ENCODE peak calls at places on chromosomes 4 and X, in six cellular contexts. Y is Peyer's patch, G is adrenal gland, S is IMR-90, A is HCT116, H is A549. V is an unnamed sample.

GRCh38 chr4:8523175-8523574 is 57.0 kb upstream of the GPR78 start:
- DNase-seq in Y (no peak), G (no peak), S (no peak), A (no peak), H (no peak), V (no peak)

GRCh38 chr4:1990348-1990645 is 18.5 kb downstream of the NELFA start:
- DNase-seq in Y (no peak), G (no peak), S (no peak), A (no peak), H (no peak), V (no peak)

GRCh38 chr4:6277935-6278800 is 8.5 kb downstream of the WFS1 start:
- DNase-seq in Y (no peak), G (no peak), S (peak), A (no peak), H (no peak), V (no peak)

GRCh38 chr4:77880784-77881183 is 18.2 kb downstream of the MRPL1 start:
- DNase-seq in Y (no peak), G (no peak), S (no peak), A (no peak), H (no peak), V (no peak)

GRCh38 chrX:96650023-96650422 is 34.6 kb upstream of the DIAPH2 start:
- DNase-seq in Y (no peak), G (no peak), S (no peak), A (no peak), H (no peak), V (no peak)

GRCh38 chr4:7942019-7942556 is 2.4 kb upstream of the AFAP1 start:
- DNase-seq in Y (no peak), G (no peak), S (no peak), A (no peak), H (no peak), V (no peak)

GRCh38 chr4:39151120-39151713 is 31.1 kb upstream of the WDR19 start:
- DNase-seq in Y (no peak), G (no peak), S (peak), A (no peak), H (no peak), V (no peak)

GRCh38 chr4:64594723-64595122 is 185.5 kb upstream of the TECRL start:
- DNase-seq in Y (no peak), G (no peak), S (no peak), A (no peak), H (no peak), V (no peak)

GRCh38 chr4:157220026-157220881 is at the start of gene GRIA2:
- DNase-seq in Y (peak), G (peak), S (peak), A (no peak), H (peak), V (peak)

GRCh38 chrX:109826954-109827708 is 94.1 kb upstream of the ACSL4 start:
- DNase-seq in Y (no peak), G (peak), S (peak), A (no peak), H (peak), V (no peak)

GRCh38 chr4:99021386-99021785 is 25.9 kb downstream of the METAP1 start:
- DNase-seq in Y (no peak), G (no peak), S (no peak), A (no peak), H (no peak), V (no peak)

GRCh38 chr4:150962245-150962644 is 52.8 kb downstream of the LRBA start:
- DNase-seq in Y (no peak), G (no peak), S (peak), A (no peak), H (no peak), V (no peak)

GRCh38 chr4:41750158-41750623 is 1.7 kb upstream of the PHOX2B start:
- DNase-seq in Y (no peak), G (no peak), S (no peak), A (no peak), H (no peak), V (no peak)

GRCh38 chr4:7381221-7381889 is 53.4 kb downstream of the PSAPL1 start:
- DNase-seq in Y (peak), G (peak), S (no peak), A (no peak), H (no peak), V (no peak)

GRCh38 chr4:76074468-76074867 is at the start of gene ART3:
- DNase-seq in Y (no peak), G (no peak), S (peak), A (no peak), H (no peak), V (no peak)

GRCh38 chr4:93394488-93395185 is 433.9 kb upstream of the ATOH1 start:
- DNase-seq in Y (no peak), G (no peak), S (peak), A (no peak), H (no peak), V (no peak)

DNA sequence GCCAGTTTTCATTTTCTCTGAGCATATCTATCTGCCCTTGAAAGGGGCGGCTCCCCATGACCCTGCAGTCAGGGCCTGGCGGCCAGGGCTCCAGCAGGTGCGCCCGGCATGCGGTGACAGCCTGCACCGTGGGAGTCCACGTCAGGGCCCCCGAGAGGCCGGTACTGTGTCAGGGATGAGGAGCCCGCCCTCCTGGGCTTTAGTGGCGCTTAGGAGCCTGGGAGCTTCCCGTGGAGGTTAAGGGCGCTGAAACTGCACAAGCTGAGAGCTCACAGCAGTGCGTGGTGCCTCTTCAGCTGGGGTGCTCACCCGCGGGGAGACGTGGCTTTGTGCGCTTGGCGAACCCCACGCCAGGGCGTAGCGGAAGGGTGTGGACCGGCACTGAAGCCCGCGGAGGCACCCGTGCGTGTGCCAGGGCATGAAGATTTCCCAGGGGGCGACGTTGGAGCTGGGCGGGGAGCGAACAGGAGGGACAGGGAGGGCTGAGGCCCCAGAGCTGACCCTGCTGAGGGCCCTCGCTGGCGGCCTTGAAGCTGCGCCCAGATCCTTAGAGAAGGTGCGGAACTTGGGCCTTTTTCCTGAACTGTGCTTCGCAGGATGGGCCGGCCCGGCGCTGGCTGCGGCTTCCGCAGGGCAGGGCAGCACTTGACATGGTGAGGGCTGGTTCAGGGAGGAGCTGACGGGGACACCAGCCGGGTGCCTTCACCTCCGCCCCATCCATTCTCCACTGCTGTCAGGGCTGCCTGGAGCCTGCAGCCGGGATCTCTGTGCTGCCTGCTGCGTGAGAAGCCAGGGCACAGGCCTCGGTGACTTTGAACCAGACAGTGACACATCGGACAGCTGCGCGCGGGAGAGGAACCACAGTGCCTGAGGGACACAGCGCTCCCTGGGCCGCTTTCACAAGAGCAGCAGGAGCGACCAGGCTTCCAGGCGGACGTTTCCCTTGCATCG is 32.9 kb downstream of the HTT-AS start:
- DNase-seq in Y (peak), G (peak), S (peak), A (no peak), H (no peak), V (peak)
- TF ChIP-seq POLR2A in Y (peak), G (peak), S (no peak), A (no peak), H (no peak), V (no peak)

GRCh38 chr4:89511776-89512175 is 204.2 kb upstream of the GPRIN3 start:
- DNase-seq in Y (no peak), G (no peak), S (no peak), A (no peak), H (no peak), V (no peak)

GRCh38 chr4:89509708-89510269 is 202.2 kb upstream of the GPRIN3 start:
- DNase-seq in Y (no peak), G (no peak), S (peak), A (no peak), H (no peak), V (no peak)

GRCh38 chr4:89518259-89518658 is 210.7 kb upstream of the GPRIN3 start:
- DNase-seq in Y (no peak), G (no peak), S (no peak), A (no peak), H (no peak), V (no peak)

GRCh38 chr4:89519771-89520170 is 212.2 kb upstream of the GPRIN3 start:
- DNase-seq in Y (no peak), G (no peak), S (no peak), A (no peak), H (no peak), V (no peak)

DNA sequence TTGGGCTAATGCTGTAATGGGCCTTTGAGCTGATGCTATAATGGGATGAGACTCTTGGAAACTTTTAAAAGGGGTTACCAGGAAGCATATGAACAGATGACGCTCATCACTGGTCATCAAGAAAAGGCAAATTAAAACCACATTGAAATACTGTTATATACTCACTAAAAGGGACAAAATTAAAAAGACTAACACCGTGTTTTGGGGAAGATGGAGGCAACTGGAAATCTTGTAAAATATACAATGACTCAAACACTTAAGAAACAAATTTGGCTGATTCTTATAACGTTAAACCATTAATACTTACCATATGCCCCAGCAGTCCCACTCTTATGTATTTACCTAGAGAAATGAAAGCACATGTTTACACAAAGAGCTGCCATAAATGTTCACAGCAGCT is 207.2 kb upstream of the GPRIN3 start:
- DNase-seq in Y (no peak), G (no peak), S (no peak), A (no peak), H (no peak), V (no peak)
- TF ChIP-seq POLR2A in Y (no peak), G (no peak), S (no peak), A (no peak), H (no peak), V (no peak)

GRCh38 chr4:11428701-11429571 is at the start of gene HS3ST1:
- DNase-seq in Y (peak), G (peak), S (peak), A (peak), H (peak), V (no peak)
- TF ChIP-seq POLR2A in Y (peak), G (peak), S (no peak), A (peak), H (no peak), V (no peak)

GRCh38 chr4:55336138-55337034 is 9.7 kb upstream of the SRD5A3 start:
- DNase-seq in Y (no peak), G (no peak), S (no peak), A (no peak), H (no peak), V (no peak)
- TF ChIP-seq POLR2A in Y (no peak), G (no peak), S (no peak), A (no peak), H (no peak), V (no peak)

DNA sequence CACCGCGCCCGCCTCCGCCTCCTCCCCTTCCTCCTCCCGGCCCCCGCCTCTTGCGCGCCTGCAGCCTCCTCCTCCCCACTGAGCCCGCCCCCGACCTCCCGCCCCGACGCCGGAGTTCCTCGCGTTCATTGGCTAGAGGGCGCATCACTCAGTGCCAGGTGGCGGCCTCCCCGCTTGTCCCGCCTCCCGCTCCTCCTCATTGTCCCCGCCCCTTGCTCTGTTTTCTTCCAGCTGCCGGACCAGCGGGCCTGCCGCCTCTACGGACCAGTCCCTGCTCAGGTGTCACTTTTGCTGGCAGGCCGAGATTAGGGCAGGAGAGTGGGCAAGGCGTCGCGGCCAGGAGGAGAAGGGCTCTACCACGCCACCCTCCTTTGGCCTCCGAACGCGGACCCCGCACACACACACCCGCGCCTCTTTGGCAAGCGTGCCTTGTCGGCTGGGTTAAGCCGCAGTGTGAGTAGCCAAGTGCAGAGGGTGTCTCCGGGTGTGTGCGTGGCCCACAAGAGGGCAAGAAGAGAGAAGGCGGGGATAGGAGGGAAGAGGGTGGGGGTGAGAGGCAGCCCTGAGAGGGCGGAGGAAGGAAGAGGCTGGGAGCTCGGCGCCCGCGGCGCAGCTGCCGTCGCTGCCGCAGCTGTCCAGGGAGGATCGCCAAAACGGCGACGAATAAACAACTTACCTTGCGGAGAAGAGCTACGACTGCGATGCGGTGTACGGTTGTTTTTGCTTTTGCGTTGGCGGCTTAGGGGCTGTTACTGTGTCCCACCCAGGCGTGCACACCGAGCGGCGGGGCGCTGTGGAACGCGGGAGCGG is 436 bp upstream of the PPP3CA start:
- DNase-seq in Y (peak), G (peak), S (peak), A (peak), H (peak), V (peak)
- TF ChIP-seq POLR2A in Y (peak), G (peak), S (peak), A (peak), H (peak), V (peak)

GRCh38 chrX:38798956-38799355 is 2.3 kb upstream of the MID1IP1 start:
- DNase-seq in Y (no peak), G (no peak), S (peak), A (no peak), H (no peak), V (no peak)

GRCh38 chrX:38799995-38800394 is 1.3 kb upstream of the MID1IP1 start:
- DNase-seq in Y (peak), G (no peak), S (no peak), A (no peak), H (no peak), V (peak)

GRCh38 chrX:38803609-38804480 is 2.6 kb downstream of the MID1IP1 start:
- DNase-seq in Y (peak), G (peak), S (peak), A (peak), H (peak), V (peak)

GRCh38 chrX:38803286-38803608 is 2.0 kb downstream of the MID1IP1 start:
- DNase-seq in Y (no peak), G (no peak), S (no peak), A (no peak), H (no peak), V (peak)

DNA sequence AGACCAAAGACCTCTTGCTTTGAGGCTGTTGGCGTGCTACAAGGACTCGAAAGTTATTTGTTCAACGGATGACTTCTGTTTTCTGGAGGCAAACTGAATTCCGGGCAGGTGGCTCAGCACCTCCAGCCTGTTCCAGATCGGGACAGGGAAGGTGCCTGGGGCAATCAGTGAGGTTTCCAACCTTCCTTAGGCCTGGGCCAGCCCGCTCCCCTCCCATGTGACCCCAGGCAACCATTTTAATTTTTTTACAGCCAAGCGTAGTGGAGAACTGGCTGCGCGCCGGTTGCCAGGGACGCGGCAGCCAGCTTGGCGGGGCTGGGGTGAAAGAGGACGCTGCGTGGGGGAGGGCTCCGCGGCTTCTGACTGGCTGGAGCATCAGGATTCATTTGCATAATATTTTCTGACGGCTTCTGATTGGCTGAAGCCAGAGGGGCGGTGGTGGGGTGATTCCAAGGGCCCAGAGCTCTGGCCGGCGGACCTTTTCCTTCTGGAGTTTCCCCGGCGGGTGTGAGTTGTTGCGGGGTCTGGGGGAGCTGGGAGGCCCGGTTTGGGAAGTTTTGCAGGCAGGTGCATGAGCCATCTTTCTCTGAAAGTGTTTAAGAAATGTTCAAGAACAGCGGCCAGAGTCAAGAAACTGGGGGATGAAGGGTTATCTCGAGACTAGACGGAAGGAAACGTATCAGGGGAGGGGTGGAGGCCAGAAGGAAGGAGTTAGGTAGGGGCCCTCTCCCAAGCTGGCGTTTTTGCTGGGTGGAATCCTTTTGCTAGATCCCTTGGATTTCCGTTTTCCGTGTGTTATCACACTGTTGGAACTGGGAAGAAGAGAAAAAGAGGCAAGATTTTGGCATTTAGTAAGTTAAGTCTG is at the start of gene MID1IP1:
- DNase-seq in Y (peak), G (peak), S (peak), A (peak), H (peak), V (peak)
- TF ChIP-seq POLR2A in Y (peak), G (peak), S (peak), A (no peak), H (no peak), V (peak)

DNA sequence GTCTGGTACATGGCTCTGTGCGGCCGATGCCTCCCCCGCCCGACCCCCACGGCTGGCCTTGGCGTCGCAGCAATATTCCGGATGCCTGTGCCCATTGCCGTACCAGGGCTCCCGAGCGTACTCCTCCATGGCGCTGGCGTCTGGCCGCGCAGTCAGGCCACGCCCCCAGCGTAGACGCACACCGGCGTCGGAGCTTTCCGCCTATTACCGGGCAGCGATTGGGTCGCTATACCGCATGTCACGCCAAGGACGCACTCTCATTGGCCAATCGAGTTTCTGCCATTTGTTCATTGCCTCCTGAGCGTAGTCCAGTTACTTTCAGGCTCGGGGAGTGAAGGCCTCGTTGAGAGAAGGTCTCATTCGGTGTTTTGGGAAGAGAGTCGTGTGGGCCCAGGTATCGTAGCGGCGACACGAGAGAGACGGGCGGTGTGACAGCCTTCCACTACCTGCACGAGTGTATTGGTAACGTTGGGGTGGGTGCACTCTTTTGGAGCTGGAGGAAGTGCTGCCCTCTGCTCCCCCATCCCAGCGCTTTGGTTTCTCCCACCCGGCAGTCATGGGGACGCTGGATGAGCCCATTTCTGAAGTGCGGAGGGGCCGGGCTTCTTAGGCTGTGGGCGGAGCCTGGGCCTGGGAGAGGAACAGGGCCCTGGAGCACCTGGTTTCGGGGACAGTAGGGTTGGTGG is at the start of the genes PQBP1 and TIMM17B:
- DNase-seq in Y (peak), G (peak), S (peak), A (peak), H (peak), V (peak)
- TF ChIP-seq POLR2A in Y (peak), G (peak), S (peak), A (peak), H (peak), V (peak)

GRCh38 chr4:107930821-107931774 is at the start of gene CYP2U1:
- DNase-seq in Y (peak), G (peak), S (peak), A (peak), H (peak), V (peak)
- TF ChIP-seq POLR2A in Y (no peak), G (peak), S (no peak), A (peak), H (peak), V (no peak)

GRCh38 chrX:120819126-120819525 is 56.5 kb downstream of the CT47B1 start:
- DNase-seq in Y (no peak), G (no peak), S (no peak), A (no peak), H (no peak), V (no peak)
- TF ChIP-seq POLR2A in Y (no peak), G (no peak), S (no peak), A (no peak), H (no peak), V (no peak)

GRCh38 chrX:72131317-72132294 is at the start of gene RTL5:
- DNase-seq in Y (peak), G (peak), S (peak), A (peak), H (peak), V (peak)
- TF ChIP-seq POLR2A in Y (no peak), G (peak), S (no peak), A (no peak), H (no peak), V (no peak)

V was measured in erythroblast.